ENCODE peak calls at places on chromosomes 3 and 15, in seven cellular contexts. F is foreskin fibroblast, Q is left lung, R is fibroblast of pulmonary artery, U is IMR-90, J is transverse colon, N is Panc1. E is an unnamed sample.

GRCh38 chr3:48596676-48597407 is 1.7 kb upstream of the COL7A1 start:
- DNase-seq in F (peak), R (no peak), N (no peak), J (no peak), U (no peak), Q (peak), E (no peak)

GRCh38 chr3:173889522-173890055 is 492.0 kb downstream of the NLGN1 start:
- DNase-seq in N (no peak), U (peak), J (no peak), R (no peak), F (peak), Q (no peak), E (no peak)

GRCh38 chr3:177591371-177591770 is 394.1 kb upstream of the TBL1XR1 start:
- DNase-seq in Q (no peak), U (no peak), F (peak), N (no peak), J (peak), R (no peak), E (no peak)

GRCh38 chr3:48788544-48789162 is 59.0 kb downstream of the PRKAR2A start:
- DNase-seq in Q (no peak), U (no peak), R (no peak), J (no peak), N (no peak), F (no peak), E (no peak)

GRCh38 chr15:45648521-45649200 is 13.8 kb downstream of the SQOR start:
- DNase-seq in N (no peak), U (peak), J (no peak), Q (no peak), R (peak), F (peak), E (peak)

GRCh38 chr3:132730891-132731580 is 8.8 kb upstream of the NPHP3 start:
- DNase-seq in F (peak), U (peak), J (no peak), Q (no peak), R (peak), N (no peak), E (peak)

GRCh38 chr3:52063026-52063723 is 6.8 kb upstream of the DUSP7 start:
- DNase-seq in Q (no peak), U (no peak), J (no peak), R (no peak), F (no peak), N (no peak), E (no peak)

GRCh38 chr3:171187706-171188290 is 161.3 kb upstream of the SLC2A2 start:
- DNase-seq in F (peak), U (peak), Q (no peak), J (no peak), R (peak), N (no peak), E (peak)

GRCh38 chr3:187063286-187064081 is 75.8 kb downstream of the RPL39L start:
- DNase-seq in Q (no peak), R (no peak), N (no peak), F (peak), J (no peak), U (peak), E (peak)

GRCh38 chr3:183489455-183490210 is 61.2 kb upstream of the MCF2L2 start:
- DNase-seq in U (peak), Q (no peak), R (peak), N (no peak), J (no peak), F (peak), E (peak)

GRCh38 chr3:50287262-50287661 is 5.0 kb downstream of the IFRD2 start:
- DNase-seq in R (no peak), U (no peak), N (no peak), F (no peak), Q (no peak), J (no peak), E (no peak)

GRCh38 chr3:139173372-139174108 is 128.8 kb upstream of the PRR23C start:
- DNase-seq in Q (no peak), N (peak), F (peak), J (peak), R (peak), U (no peak), E (peak)

GRCh38 chr3:50806806-50807205 is 132.1 kb downstream of the DOCK3 start:
- DNase-seq in U (no peak), R (no peak), F (no peak), Q (no peak), J (no peak), N (no peak), E (no peak)

GRCh38 chr3:171784387-171784786 is 25.9 kb downstream of the PLD1 start:
- DNase-seq in F (no peak), R (no peak), U (no peak), J (no peak), Q (no peak), N (no peak), E (no peak)

GRCh38 chr3:88589131-88589530 is 439.4 kb downstream of the C3orf38 start:
- DNase-seq in R (no peak), N (no peak), F (peak), Q (no peak), U (no peak), J (no peak), E (peak)

GRCh38 chr3:107979538-107979937 is 111.3 kb downstream of the CD47 start:
- DNase-seq in Q (no peak), N (no peak), J (no peak), R (peak), U (no peak), F (no peak), E (no peak)

GRCh38 chr3:79521221-79521848 is 246.5 kb downstream of the ROBO1 start:
- DNase-seq in F (peak), R (peak), J (no peak), N (peak), U (peak), Q (no peak), E (peak)

GRCh38 chr15:34241376-34242350 is 16.8 kb downstream of the EMC4 start:
- DNase-seq in U (peak), N (no peak), J (peak), Q (no peak), F (peak), R (peak), E (peak)

GRCh38 chr15:70852501-70853269 is 1.3 kb downstream of the LARP6 start:
- DNase-seq in U (peak), Q (no peak), J (no peak), F (peak), N (no peak), R (peak), E (peak)

GRCh38 chr3:78729921-78730320 is 1037.9 kb downstream of the ROBO1 start:
- DNase-seq in R (no peak), J (no peak), F (peak), Q (no peak), N (no peak), U (no peak), E (no peak)

GRCh38 chr15:59699810-59700431 is 10.8 kb upstream of the BNIP2 start:
- DNase-seq in U (peak), N (no peak), J (no peak), F (peak), R (peak), Q (no peak), E (peak)

GRCh38 chr3:175266993-175267960 is 408.1 kb downstream of the NAALADL2 start:
- DNase-seq in F (peak), J (no peak), Q (no peak), U (peak), R (peak), N (no peak), E (peak)

GRCh38 chr3:148873928-148874326 is 8.8 kb downstream of the CPA3 start:
- DNase-seq in R (no peak), F (peak), J (no peak), U (peak), Q (no peak), N (no peak), E (no peak)

GRCh38 chr15:27017168-27017809 is 46.3 kb downstream of the GABRG3 start:
- DNase-seq in N (peak), Q (no peak), U (peak), R (peak), F (peak), J (no peak), E (peak)

GRCh38 chr3:155239960-155240359 is 53.5 kb downstream of the STRIT1 start:
- DNase-seq in Q (no peak), F (no peak), R (no peak), U (no peak), J (no peak), N (no peak), E (no peak)

GRCh38 chr3:135100349-135100741 is 305.3 kb downstream of the EPHB1 start:
- DNase-seq in Q (no peak), U (no peak), R (no peak), F (no peak), N (no peak), J (no peak), E (no peak)

GRCh38 chr3:156551261-156551660 is 3.7 kb downstream of the SSR3 start:
- DNase-seq in U (peak), Q (no peak), F (peak), N (no peak), J (no peak), R (no peak), E (no peak)

GRCh38 chr3:5186089-5186853 is 1.2 kb upstream of the EDEM1 start:
- DNase-seq in J (no peak), F (peak), N (no peak), U (no peak), Q (no peak), R (no peak), E (no peak)

GRCh38 chr3:159821148-159821547 is 167.5 kb upstream of the IL12A start:
- DNase-seq in Q (no peak), J (no peak), F (no peak), U (no peak), N (no peak), R (peak), E (peak)

GRCh38 chr3:4565806-4566501 is 72.8 kb downstream of the ITPR1 start:
- DNase-seq in J (no peak), Q (no peak), F (no peak), U (no peak), N (no peak), R (no peak), E (no peak)

GRCh38 chr3:124766113-124767095 is 36.2 kb downstream of the UMPS start:
- DNase-seq in Q (no peak), F (no peak), R (no peak), N (no peak), J (no peak), U (no peak), E (no peak)

GRCh38 chr15:100131321-100132224 is 210.2 kb downstream of the ADAMTS17 start:
- DNase-seq in Q (peak), U (peak), R (peak), F (peak), J (peak), N (no peak), E (peak)

GRCh38 chr3:101311676-101312075 is 8.7 kb downstream of the IMPG2 start:
- DNase-seq in R (no peak), U (no peak), J (no peak), Q (no peak), F (no peak), N (no peak), E (no peak)

GRCh38 chr3:85251766-85252165 is 293.0 kb downstream of the CADM2 start:
- DNase-seq in F (no peak), U (no peak), J (no peak), Q (no peak), N (no peak), R (no peak), E (no peak)

GRCh38 chr3:110881069-110881468 is 190.5 kb upstream of the NECTIN3 start:
- DNase-seq in U (peak), N (no peak), R (peak), Q (no peak), J (peak), F (peak), E (peak)

GRCh38 chr3:185988816-185989175 is 51.0 kb upstream of the TRA2B start:
- DNase-seq in N (no peak), U (peak), R (no peak), Q (no peak), F (no peak), J (no peak), E (peak)

DNA sequence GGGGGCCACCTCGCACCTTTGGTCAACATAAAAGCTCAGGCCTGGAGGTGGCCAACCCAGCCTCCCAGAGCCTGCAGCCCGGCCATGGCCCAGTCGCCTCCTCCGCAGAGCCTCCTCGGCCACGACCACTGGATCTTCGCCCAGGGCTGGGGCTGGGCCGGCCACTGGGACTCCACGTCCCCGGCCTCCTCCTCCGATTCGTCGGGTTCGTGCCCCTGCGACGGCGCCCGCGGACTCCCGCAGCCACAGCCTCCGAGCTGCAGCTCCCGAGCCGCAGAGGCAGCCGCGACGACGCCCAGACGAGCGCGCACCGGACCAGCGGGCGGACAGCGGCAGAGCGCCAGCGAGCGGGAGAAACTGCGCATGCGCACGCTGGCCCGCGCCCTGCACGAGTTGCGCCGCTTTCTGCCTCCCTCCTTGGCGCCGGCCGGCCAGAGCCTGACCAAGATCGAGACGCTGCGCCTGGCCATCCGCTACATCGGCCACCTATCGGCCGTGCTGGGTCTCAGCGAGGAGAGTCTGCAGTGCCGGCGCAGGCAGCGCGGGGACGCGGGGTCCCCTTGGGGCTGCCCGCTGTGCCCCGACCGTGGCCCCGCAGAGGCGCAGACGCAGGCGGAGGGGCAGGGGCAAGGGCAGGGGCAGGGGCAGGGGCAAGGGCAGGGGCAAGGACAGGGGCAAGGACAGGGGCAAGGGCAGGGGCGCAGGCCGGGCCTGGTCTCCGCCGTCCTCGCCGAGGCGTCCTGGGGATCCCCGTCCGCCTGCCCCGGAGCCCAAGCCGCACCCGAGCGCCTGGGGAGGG is at the start of gene MESP2:
- DNase-seq in J (peak), U (peak), N (no peak), F (peak), R (peak), Q (peak), E (peak)
- H3K4me3 ChIP-seq in J (peak), U (peak), N (peak), F (peak), R (peak), Q (peak), E (peak)

DNA sequence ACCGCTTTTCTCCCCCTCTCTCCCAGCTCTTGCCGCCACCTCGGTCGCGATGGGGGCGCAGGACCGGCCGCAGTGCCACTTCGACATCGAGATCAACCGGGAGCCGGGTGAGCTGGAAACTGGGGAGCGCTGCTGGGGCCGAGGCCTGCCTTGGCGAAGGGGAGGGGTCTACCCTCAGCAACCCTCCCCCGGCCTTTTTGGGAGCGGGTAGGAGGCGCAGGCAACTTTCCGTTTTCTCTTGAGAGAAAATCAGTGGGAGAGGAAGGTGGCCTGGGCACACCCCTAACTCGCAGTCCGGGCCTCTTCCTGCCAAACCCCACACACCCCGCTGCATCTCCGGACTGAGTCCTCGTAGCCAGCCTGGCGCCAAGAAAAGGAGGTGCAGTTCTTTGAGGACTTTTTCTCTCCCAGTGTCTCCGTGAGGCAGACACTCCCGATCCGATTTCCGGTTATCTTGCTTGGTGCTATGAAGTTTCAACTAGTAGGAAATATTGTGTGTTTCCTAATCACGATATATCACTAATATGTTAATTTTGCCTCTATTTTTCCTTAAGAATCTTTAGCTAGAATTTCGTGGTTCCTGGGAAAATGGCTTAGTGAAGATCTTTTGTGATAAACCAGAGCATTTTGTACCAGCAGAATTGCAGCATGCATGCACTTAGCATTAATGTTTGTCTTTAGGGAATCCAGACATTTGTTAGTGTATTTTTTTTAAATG is 631 bp downstream of the NKTR start:
- DNase-seq in Q (no peak), J (peak), U (peak), R (peak), F (peak), N (no peak), E (peak)
- TF ChIP-seq CTCF in Q (no peak), J (peak), U (no peak), R (peak), F (no peak), N (no peak), E (peak)

DNA sequence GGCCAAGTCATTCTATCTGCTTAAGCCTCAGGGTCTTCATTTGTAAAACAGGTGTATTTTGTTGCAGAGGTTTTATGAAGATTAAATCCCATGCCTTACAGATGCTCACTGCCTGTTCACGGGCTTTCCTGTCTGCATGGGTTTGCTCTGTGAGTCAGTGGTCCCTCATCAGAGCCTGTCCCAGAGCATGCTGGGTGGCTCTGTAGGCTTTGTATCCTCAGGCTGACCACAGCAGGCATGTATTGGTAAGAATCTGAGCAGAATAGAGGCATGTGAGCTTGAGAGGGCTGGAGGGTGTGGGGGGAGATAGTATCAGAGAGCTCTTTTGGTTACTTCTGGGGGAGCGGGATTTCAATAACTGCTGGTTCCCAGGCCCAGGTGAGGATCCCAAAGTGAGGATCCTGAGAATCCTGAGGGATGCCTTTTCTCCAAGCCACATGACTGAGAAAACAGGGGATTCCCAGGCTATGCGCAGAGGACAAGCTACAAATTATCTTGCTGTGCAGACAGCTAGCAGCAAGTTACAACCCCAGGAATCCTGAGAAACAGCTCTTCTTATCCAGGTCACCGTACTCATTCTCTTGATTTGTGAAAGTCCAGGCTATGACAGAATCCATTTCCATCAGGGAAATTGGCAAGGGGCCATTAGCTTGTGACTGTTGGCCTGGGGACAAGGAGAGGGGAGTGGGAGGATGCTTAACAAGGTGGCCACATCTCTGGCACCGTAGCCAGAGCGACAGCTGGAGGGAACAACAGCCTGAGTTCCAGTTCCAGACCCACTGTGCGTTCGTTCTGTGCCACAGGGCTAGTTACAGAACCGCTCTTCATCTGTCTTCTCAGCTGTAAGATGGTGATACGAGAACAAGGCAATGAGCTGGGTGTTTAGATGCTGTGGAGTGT is 45.1 kb upstream of the PLXNA1 start:
- DNase-seq in Q (no peak), N (no peak), J (no peak), F (no peak), U (peak), R (peak), E (no peak)
- H3K4me3 ChIP-seq in Q (no peak), N (no peak), J (no peak), F (no peak), U (no peak), R (no peak), E (no peak)

GRCh38 chr3:55723653-55724406 is 236.7 kb upstream of the WNT5A start:
- DNase-seq in R (no peak), N (no peak), U (no peak), J (no peak), Q (no peak), F (no peak), E (no peak)
- TF ChIP-seq CTCF in R (no peak), N (no peak), U (no peak), J (no peak), Q (no peak), F (no peak), E (no peak)

GRCh38 chr3:66453525-66454463 is 47.0 kb downstream of the LRIG1 start:
- DNase-seq in U (no peak), R (no peak), N (no peak), J (no peak), F (no peak), Q (no peak), E (no peak)
- H3K4me3 ChIP-seq in U (no peak), R (no peak), N (no peak), J (no peak), F (no peak), Q (no peak), E (no peak)

DNA sequence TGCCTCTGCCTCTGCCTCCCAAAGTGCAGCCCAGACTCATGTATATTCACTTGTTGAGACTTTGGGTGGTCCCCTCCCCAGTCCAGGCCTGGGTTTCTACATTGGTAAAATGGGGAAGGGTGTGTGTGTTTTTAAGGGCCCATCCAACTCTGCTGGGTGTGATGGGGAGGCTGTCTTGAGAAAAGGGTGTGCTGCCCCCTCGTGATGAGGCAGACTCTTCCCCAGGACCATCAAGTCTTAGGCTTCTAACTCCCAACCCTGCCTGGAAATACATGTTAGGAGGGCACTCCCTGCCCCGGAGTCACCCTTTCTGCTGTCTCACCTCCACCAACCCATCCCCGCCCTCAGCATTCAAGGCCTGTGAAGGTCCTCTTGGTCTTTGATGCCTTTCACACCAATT is 4.4 kb upstream of the PTPN23 start:
- DNase-seq in N (no peak), F (no peak), R (no peak), J (no peak), U (no peak), Q (no peak), E (no peak)
- TF ChIP-seq CTCF in N (no peak), F (no peak), R (no peak), J (no peak), U (no peak), Q (no peak), E (no peak)